ENCODE peak calls at places on chromosomes 12 and 14, in four cellular contexts. U is SK-N-SH, Y is fibroblast of lung, H is H9. A is an unnamed sample.

GRCh38 chr14:36524220-36524837 is 4.3 kb upstream of the NKX2-1 start:
- DNase-seq in U (no peak), Y (no peak), H (peak), A (no peak)

GRCh38 chr12:120366341-120366705 is 2.6 kb downstream of the MSI1 start:
- DNase-seq in U (no peak), Y (no peak), H (no peak), A (no peak)

GRCh38 chr14:65555358-65555757 is 142.8 kb downstream of the FUT8 start:
- DNase-seq in U (no peak), Y (no peak), H (no peak), A (peak)

GRCh38 chr12:49619286-49619685 is 4.1 kb upstream of the PRPF40B start:
- DNase-seq in U (no peak), Y (peak), H (no peak), A (no peak)

GRCh38 chr14:105748204-105748578 is 221.8 kb downstream of the TMEM121 start:
- DNase-seq in U (no peak), Y (no peak), H (no peak), A (no peak)

GRCh38 chr14:36001936-36002335 is 174.6 kb downstream of the PTCSC3 start:
- DNase-seq in U (no peak), Y (no peak), H (no peak), A (no peak)

GRCh38 chr12:23944067-23944466 is 5.4 kb downstream of the SOX5 start:
- DNase-seq in U (no peak), Y (no peak), H (no peak), A (no peak)

GRCh38 chr12:43198608-43199007 is 353.4 kb downstream of the ADAMTS20 start:
- DNase-seq in U (no peak), Y (no peak), H (no peak), A (no peak)

GRCh38 chr12:99282086-99282485 is 365.5 kb upstream of the GARIN6 start:
- DNase-seq in U (no peak), Y (no peak), H (no peak), A (no peak)

GRCh38 chr14:73312697-73313096 is 75.4 kb downstream of the PAPLN start:
- DNase-seq in U (no peak), Y (no peak), H (no peak), A (no peak)

DNA sequence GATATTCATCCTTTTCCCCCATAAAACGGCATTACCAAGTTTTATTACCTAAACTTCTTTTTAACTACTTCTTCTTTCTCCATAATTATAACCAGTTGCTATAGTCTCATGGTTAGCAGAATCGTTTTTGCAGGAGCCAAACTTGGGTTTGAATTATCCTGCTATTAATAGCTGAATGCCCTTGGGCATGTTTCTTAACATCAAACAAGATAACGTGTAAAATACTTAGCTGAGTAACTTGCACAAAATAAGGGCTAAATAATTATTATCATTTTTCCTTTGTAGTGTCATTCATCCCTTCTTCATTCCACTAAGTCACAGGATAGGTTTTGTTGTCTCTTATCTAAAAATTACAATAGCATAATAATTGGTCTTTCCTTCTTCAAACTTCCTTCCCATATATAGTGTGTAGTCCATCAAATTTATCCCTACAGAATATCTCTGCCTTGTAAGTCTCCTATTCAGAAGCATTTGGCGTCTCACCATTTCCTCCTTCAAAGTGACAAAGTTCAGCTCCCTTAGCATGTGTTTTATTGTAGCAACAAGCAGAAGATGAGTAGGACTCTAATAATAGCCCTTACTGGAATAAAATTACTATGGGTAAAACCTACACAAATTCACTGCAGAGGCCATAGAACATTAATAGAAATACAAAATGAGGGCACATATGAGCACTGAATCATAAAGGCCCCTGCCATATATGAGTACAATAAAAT is 63.8 kb downstream of the FAR2 start:
- DNase-seq in U (no peak), Y (no peak), H (no peak), A (no peak)
- H3K9ac ChIP-seq in U (no peak), Y (no peak), H (no peak), A (no peak)

GRCh38 chr12:2126676-2127406 is 74.1 kb downstream of the CACNA1C start:
- DNase-seq in U (no peak), Y (no peak), H (no peak), A (no peak)
- H3K27ac ChIP-seq in U (no peak), Y (no peak), H (no peak), A (no peak)

GRCh38 chr14:22188346-22188745 is 400.7 kb downstream of the DAD1 start:
- DNase-seq in U (no peak), Y (peak), H (no peak), A (no peak)

GRCh38 chr14:22180045-22180444 is 409.0 kb downstream of the DAD1 start:
- DNase-seq in U (no peak), Y (no peak), H (peak), A (no peak)

GRCh38 chr14:22185191-22185590 is 403.8 kb downstream of the DAD1 start:
- DNase-seq in U (no peak), Y (peak), H (no peak), A (no peak)

GRCh38 chr14:22179190-22179589 is 409.8 kb downstream of the DAD1 start:
- DNase-seq in U (no peak), Y (no peak), H (no peak), A (no peak)

GRCh38 chr14:22184157-22185025 is 404.6 kb downstream of the DAD1 start:
- DNase-seq in U (no peak), Y (peak), H (no peak), A (no peak)
- H2AFZ ChIP-seq in U (no peak), Y (no peak), H (no peak), A (no peak)

GRCh38 chr14:102195446-102195845 is 55.7 kb downstream of the WDR20 start:
- DNase-seq in U (no peak), Y (peak), H (no peak), A (no peak)

GRCh38 chr14:102196008-102196407 is 56.3 kb downstream of the WDR20 start:
- DNase-seq in U (no peak), Y (no peak), H (no peak), A (no peak)

GRCh38 chr14:102189858-102190257 is 50.2 kb downstream of the WDR20 start:
- DNase-seq in U (no peak), Y (no peak), H (no peak), A (no peak)

GRCh38 chr14:102194856-102195255 is 55.2 kb downstream of the WDR20 start:
- DNase-seq in U (no peak), Y (no peak), H (no peak), A (no peak)

GRCh38 chr14:102192840-102193502 is 53.3 kb downstream of the WDR20 start:
- DNase-seq in U (peak), Y (no peak), H (no peak), A (no peak)
- H3K9ac ChIP-seq in U (no peak), Y (no peak), H (no peak), A (no peak)

GRCh38 chr12:13744566-13744965 is 236.8 kb downstream of the GRIN2B start:
- DNase-seq in U (no peak), Y (no peak), H (no peak), A (no peak)
- H3K27ac ChIP-seq in U (no peak), Y (no peak), H (no peak), A (no peak)

GRCh38 chr12:105986779-105987686 is 151.7 kb downstream of the NUAK1 start:
- DNase-seq in U (no peak), Y (peak), H (no peak), A (no peak)
- H2AFZ ChIP-seq in U (peak), Y (no peak), H (no peak), A (no peak)

GRCh38 chr12:95336387-95337067 is 118.9 kb downstream of the VEZT start:
- DNase-seq in U (peak), Y (peak), H (peak), A (peak)

GRCh38 chr12:95339086-95339788 is 121.6 kb downstream of the VEZT start:
- DNase-seq in U (no peak), Y (no peak), H (no peak), A (no peak)

GRCh38 chr12:95337176-95337575 is 119.6 kb downstream of the VEZT start:
- DNase-seq in U (no peak), Y (peak), H (no peak), A (peak)

DNA sequence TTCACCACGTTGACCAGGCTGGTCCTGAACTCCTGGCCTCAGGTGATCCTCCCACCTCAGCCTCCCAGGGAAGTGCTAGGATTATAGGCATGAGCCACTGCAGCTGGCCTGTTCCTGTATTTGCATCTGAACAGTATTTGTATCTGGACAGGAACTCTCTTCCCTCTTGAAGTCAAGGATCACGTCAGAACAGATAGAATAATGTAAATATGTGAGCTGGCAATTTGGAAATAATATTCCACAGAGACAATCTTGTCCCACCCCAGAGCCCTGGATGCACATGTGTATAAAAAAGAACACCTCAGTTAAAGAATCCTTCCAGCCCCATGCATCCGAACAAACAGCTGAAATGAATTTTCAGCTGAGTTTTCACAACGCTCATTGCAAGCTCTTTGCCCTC is 118.3 kb downstream of the VEZT start:
- DNase-seq in U (no peak), Y (peak), H (no peak), A (peak)
- H3K9ac ChIP-seq in U (no peak), Y (no peak), H (no peak), A (peak)

GRCh38 chr14:30848449-30849240 is 25.7 kb upstream of the COCH start:
- DNase-seq in U (no peak), Y (no peak), H (no peak), A (no peak)
- H3K27ac ChIP-seq in U (no peak), Y (no peak), H (no peak), A (no peak)

GRCh38 chr14:79080040-79080439 is 909.9 kb downstream of the NRXN3 start:
- DNase-seq in U (no peak), Y (no peak), H (no peak), A (no peak)

GRCh38 chr14:79077096-79077495 is 906.9 kb downstream of the NRXN3 start:
- DNase-seq in U (no peak), Y (no peak), H (no peak), A (no peak)

GRCh38 chr14:79074501-79074900 is 904.3 kb downstream of the NRXN3 start:
- DNase-seq in U (no peak), Y (no peak), H (no peak), A (no peak)

GRCh38 chr14:79076428-79076827 is 906.3 kb downstream of the NRXN3 start:
- DNase-seq in U (no peak), Y (no peak), H (no peak), A (no peak)
- H2AFZ ChIP-seq in U (no peak), Y (no peak), H (no peak), A (no peak)

DNA sequence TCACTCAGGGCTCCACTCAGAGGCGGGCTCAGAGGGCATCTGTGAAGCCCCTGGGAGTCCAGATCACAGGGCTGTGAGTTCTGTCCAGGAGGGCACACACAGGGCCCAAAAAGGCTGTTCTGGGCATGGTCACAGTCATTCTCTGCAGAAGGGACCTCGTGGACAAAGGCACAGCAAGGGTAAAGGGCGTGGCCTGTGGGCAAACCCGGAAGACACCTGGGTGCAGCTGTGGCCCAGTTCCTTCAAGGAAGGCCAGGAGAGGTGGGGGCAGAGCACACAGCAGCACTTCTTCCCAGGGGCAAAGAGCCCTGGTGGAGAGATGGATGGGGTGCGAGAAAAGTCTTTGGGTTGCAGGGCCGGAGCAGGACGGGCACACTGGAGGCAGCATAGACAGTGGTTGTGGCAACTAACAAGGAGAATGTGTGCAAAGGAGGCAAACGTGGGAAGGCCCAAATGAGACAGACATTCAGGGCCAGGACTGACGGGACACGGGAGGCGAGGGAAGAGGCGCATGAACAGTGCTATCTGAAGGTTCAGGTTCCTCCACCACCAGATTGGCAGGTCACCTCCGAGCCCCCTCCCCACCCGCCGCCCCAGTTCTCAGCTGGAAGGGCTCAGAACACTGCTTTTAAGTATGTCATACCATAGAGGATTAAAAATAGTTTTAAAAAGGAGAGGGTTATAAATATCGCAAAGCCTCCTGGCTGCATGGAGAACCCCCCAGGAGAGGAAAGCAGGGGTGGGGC is 8.9 kb downstream of the CLMN start:
- DNase-seq in U (no peak), Y (no peak), H (no peak), A (peak)
- H3K9ac ChIP-seq in U (no peak), Y (no peak), H (no peak), A (no peak)